ENCODE peak calls at places on chromosomes 6 and 20, in eight cellular contexts. I, D, V, N, U, P, Z and Q are unnamed samples.

GRCh38 chr6:125939796-125940195 is 16.8 kb upstream of the HINT3 start:
- DNase-seq in I (no peak), D (no peak), V (no peak), N (no peak), U (no peak), P (no peak), Z (no peak), Q (no peak)

GRCh38 chr6:81655696-81656095 is 96.8 kb downstream of the TENT5A start:
- DNase-seq in I (no peak), D (no peak), V (peak), N (no peak), U (no peak), P (no peak), Z (no peak), Q (no peak)

GRCh38 chr6:166253277-166254229 is 54.6 kb downstream of the PRR18 start:
- DNase-seq in I (peak), D (peak), V (no peak), N (peak), U (no peak), P (peak), Z (no peak), Q (no peak)

GRCh38 chr6:142946924-142947701 is 2.1 kb upstream of the HIVEP2 start:
- DNase-seq in I (peak), D (peak), V (peak), N (peak), U (peak), P (no peak), Z (peak), Q (peak)

GRCh38 chr6:20211941-20212391 is 303 bp downstream of the MBOAT1 start:
- DNase-seq in I (peak), D (peak), V (no peak), N (peak), U (no peak), P (peak), Z (peak), Q (no peak)

GRCh38 chr6:87436435-87436834 is 28.7 kb downstream of the CFAP206 start:
- DNase-seq in I (peak), D (peak), V (peak), N (peak), U (peak), P (no peak), Z (peak), Q (no peak)

GRCh38 chr20:59888050-59888449 is 45.4 kb downstream of the SYCP2 start:
- DNase-seq in I (no peak), D (no peak), V (no peak), N (no peak), U (no peak), P (no peak), Z (no peak), Q (no peak)

GRCh38 chr20:57849126-57849867 is 139.5 kb upstream of the PMEPA1 start:
- DNase-seq in I (no peak), D (no peak), V (no peak), N (no peak), U (peak), P (no peak), Z (no peak), Q (peak)

GRCh38 chr6:32393660-32394420 is 13.1 kb downstream of the BTNL2 start:
- DNase-seq in I (no peak), D (peak), V (peak), N (no peak), U (peak), P (no peak), Z (no peak), Q (no peak)

GRCh38 chr6:142313284-142313683 is 11.5 kb downstream of the ADGRG6 start:
- DNase-seq in I (no peak), D (no peak), V (peak), N (no peak), U (peak), P (no peak), Z (no peak), Q (no peak)

GRCh38 chr6:38054526-38054925 is 235.0 kb downstream of the ZFAND3 start:
- DNase-seq in I (no peak), D (no peak), V (no peak), N (no peak), U (no peak), P (no peak), Z (no peak), Q (no peak)

GRCh38 chr6:143195349-143195845 is 134.7 kb downstream of the AIG1 start:
- DNase-seq in I (no peak), D (no peak), V (no peak), N (no peak), U (no peak), P (no peak), Z (no peak), Q (no peak)

GRCh38 chr6:45289751-45290514 is 38.2 kb upstream of the RUNX2 start:
- DNase-seq in I (no peak), D (no peak), V (no peak), N (no peak), U (no peak), P (no peak), Z (no peak), Q (no peak)

GRCh38 chr6:10099086-10099499 is 315.8 kb downstream of the TFAP2A start:
- DNase-seq in I (no peak), D (no peak), V (no peak), N (peak), U (no peak), P (no peak), Z (no peak), Q (no peak)

GRCh38 chr6:2819891-2820814 is 21.5 kb downstream of the SERPINB1 start:
- DNase-seq in I (no peak), D (no peak), V (no peak), N (no peak), U (peak), P (no peak), Z (no peak), Q (no peak)

GRCh38 chr6:110356778-110357177 is 1.4 kb downstream of the METTL24 start:
- DNase-seq in I (no peak), D (no peak), V (no peak), N (no peak), U (no peak), P (no peak), Z (no peak), Q (no peak)

GRCh38 chr6:52503853-52504777 is 72.7 kb downstream of the TRAM2 start:
- DNase-seq in I (no peak), D (no peak), V (peak), N (peak), U (peak), P (peak), Z (no peak), Q (peak)

GRCh38 chr20:41408986-41409385 is 42.4 kb upstream of the EMILIN3 start:
- DNase-seq in I (no peak), D (no peak), V (no peak), N (no peak), U (no peak), P (peak), Z (no peak), Q (no peak)

GRCh38 chr6:1716845-1717244 is 107.1 kb downstream of the FOXC1 start:
- DNase-seq in I (no peak), D (no peak), V (no peak), N (no peak), U (no peak), P (no peak), Z (no peak), Q (no peak)